ENCODE peak calls at places on chromosomes 12 and 14, in seven cellular contexts. O is OCI-LY7; X is sigmoid colon; F is lower leg skin; Q is AG10803; K is upper lobe of left lung; N is CD8-positive, alpha-beta T cell. W is an unnamed sample.

GRCh38 chr14:41606249-41607118 is at the start of gene LRFN5:
- DNase-seq in X (peak; percentile 67), F (peak; percentile 19), O (no peak), Q (peak; percentile 31), N (no peak), K (no peak), W (no peak)

GRCh38 chr12:95634622-95635621 is 83.6 kb upstream of the USP44 start:
- DNase-seq in Q (no peak), F (no peak), O (no peak), N (no peak), X (no peak), K (peak; percentile 44), W (peak; percentile 42)

GRCh38 chr12:104340177-104340576 is 36.6 kb downstream of the EID3 start:
- DNase-seq in N (no peak), O (no peak), X (no peak), F (no peak), Q (no peak), K (no peak), W (no peak)

GRCh38 chr12:88946377-88946997 is 366.2 kb upstream of the KITLG start:
- DNase-seq in K (peak; percentile 50), Q (peak; percentile 98), X (no peak), F (peak; percentile 26), N (no peak), O (no peak), W (peak; percentile 43)

GRCh38 chr12:104761091-104761490 is 197.0 kb downstream of the SLC41A2 start:
- DNase-seq in N (no peak), X (no peak), F (no peak), K (no peak), Q (no peak), O (no peak), W (no peak)

GRCh38 chr12:114166360-114166759 is 200.2 kb upstream of the RBM19 start:
- DNase-seq in Q (peak; percentile 53), X (no peak), F (no peak), O (peak; percentile 14), K (peak; percentile 22), N (no peak), W (no peak)

GRCh38 chr12:96120359-96121100 is 73.6 kb upstream of the ELK3 start:
- DNase-seq in K (peak; percentile 42), X (no peak), O (no peak), N (no peak), Q (no peak), F (no peak), W (no peak)

GRCh38 chr12:119075918-119076317 is 94.6 kb downstream of the SRRM4 start:
- DNase-seq in Q (no peak), O (no peak), X (no peak), K (no peak), F (no peak), N (no peak), W (no peak)

GRCh38 chr14:59846595-59846994 is 24.0 kb downstream of the RTN1 start:
- DNase-seq in Q (no peak), X (no peak), K (no peak), F (no peak), O (no peak), N (no peak), W (no peak)

DNA sequence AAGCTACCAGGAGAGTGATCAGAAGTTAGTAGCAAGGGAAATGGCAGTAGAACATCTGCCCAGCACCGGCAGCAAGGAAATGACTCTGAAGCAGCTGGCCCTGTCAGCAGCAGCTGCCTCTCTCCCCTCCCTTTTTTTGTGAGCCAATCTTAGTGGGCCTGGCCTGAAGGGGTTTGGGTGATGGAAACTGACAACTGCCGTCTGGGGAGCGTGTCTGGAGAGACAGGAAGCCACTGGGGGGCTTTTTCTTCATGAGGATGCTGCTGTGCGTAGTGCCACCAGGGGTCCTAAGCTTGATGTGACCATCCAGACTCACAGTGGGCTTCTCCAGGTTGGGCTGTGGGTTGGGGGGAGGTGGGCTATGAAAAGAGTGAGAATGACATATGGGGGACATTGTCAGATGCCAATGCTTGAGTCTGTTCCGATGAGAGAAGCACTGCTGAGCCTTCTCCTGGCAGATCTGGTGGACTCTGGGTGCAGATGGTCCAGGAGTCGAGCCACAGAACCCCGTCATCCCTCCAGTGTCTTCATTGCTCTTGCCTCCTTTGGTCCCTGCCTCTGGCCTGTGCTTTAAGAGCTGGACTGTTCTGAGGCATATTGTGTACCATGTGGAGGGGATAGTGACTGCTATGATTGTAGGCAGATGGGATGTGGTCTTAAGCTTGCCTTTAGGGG is 87.6 kb upstream of the HIF1A start:
- DNase-seq in O (peak; percentile 86), K (no peak), X (no peak), Q (no peak), F (no peak), N (no peak), W (no peak)
- TF ChIP-seq CTCF in O (peak; percentile 73), K (no peak), X (no peak), Q (peak; percentile 7), F (no peak), N (no peak), W (peak; percentile 22)

GRCh38 chr12:69616025-69616424 is 5.3 kb upstream of the LRRC10 start:
- DNase-seq in Q (no peak), X (no peak), O (no peak), K (no peak), N (no peak), F (no peak), W (no peak)

GRCh38 chr12:69610729-69611128 is at the start of gene LRRC10:
- DNase-seq in F (no peak), O (no peak), X (no peak), N (no peak), Q (no peak), K (no peak), W (no peak)

GRCh38 chr12:69608114-69608513 is 2.6 kb downstream of the LRRC10 start:
- DNase-seq in F (no peak), K (no peak), X (no peak), O (no peak), Q (peak; percentile 10), N (no peak), W (no peak)

GRCh38 chr12:69613351-69613750 is 2.6 kb upstream of the LRRC10 start:
- DNase-seq in X (no peak), O (no peak), Q (no peak), F (no peak), N (no peak), K (no peak), W (no peak)

DNA sequence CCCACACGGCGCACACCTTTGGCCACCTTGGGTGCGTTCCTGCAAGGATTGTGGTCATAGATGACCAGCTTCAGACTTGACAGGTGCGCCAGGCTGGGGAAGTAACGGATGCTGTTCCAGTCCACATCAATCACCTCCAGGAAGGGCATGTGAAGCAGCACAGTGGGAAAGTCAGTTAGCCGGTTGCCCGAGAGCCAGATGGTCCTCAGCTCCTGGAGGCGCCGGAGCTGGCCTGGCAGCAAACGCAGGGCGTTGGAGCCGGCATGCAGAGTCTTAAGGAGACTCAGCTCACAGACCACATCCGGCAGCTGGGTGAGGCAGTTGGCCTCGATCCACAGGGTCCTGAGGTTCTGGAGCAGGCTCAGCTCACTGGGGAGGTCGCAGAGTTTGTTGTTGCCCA is 581 bp downstream of the LRRC10 start:
- DNase-seq in K (no peak), F (no peak), Q (no peak), O (no peak), N (no peak), X (no peak), W (no peak)
- H3K4me3 ChIP-seq in K (no peak overlapping the region), F (no peak overlapping the region), Q (no peak overlapping the region), O (no peak overlapping the region), N (no peak overlapping the region), X (no peak overlapping the region), W (no peak overlapping the region)

DNA sequence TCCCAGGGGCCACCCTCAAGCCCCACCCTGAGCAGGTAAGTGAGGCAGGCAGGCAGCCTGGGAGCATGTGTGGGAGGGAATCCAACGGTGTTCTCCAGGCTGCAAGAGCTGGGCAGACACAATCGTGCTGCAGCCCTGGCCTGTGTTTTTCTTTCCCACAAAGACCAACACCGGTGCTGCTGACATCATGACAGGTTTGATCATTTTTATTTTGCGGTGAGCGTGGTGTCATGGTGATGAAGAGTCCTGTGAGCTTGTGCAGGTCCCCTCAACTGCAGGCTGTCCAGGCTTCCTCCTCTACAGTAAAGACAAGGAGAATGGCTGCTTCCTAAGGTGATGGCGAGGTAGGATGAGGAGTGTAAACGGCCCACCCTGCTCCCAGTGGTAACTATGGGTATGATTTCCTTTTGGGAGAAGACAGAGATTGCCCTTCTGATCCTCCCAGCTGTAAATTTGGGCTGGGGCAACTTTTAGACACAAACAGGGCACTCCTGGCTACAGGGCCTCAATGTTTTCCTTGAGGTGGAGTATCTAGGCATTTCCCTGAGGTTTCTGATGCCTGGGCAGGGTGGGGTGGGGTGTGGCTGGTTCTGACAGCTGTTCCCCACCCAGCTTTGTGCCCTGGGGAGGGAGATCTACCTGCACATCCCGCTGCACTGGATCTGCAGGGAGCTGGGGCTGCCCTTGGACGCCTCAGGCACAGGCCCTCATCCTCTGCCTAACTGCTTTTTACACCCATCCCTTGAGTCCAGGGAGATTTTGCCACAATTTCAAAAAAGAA is 109.1 kb downstream of the VCPKMT start:
- DNase-seq in F (peak; percentile 77), Q (no peak), O (peak; percentile 24), X (no peak), N (no peak), K (no peak), W (no peak)
- TF ChIP-seq CTCF in F (no peak), Q (no peak), O (peak; percentile 28), X (no peak), N (no peak), K (no peak), W (no peak)

DNA sequence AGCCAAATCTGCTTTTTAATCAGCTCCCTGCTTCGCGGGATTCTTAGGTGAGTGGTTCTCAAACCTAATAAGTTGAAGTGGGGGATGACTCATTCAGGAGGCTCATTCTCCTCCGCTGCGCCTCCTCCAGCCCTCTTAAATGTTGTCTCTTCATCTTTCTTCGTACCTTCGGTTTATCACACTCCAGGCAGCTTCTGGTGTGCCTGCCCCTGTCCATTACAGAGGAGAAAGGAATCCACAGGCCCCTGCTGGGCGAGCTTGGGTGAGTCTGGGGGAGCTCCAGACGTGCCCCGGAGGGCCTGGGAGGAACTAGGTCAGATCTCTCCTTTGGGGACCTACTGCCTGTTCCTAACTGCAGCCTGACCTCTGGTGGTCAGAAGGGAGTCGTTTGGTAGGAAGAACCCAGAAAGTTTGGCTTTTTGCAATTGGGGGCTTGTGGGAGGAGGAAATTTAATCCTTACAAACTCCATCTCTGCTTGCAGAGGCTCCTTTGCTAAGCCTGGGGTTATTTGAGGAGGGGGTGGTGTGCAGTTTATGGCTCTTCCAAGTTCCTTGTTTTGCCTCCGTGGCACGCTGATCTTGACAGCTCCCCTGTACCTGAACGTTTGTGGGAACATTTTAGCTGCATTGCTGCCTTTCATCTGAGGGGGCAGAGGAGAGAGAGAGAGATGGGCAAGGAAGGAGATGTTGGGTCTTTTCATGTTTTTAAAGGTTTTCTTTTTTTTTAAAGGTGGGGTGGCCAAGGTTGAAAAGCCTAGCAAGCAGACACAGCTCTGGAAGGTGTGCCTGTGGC is 84.1 kb upstream of the GNG2 start:
- DNase-seq in N (no peak), K (no peak), O (peak; percentile 59), F (peak; percentile 26), X (peak; percentile 75), Q (peak; percentile 76), W (peak; percentile 29)
- H3K4me3 ChIP-seq in N (no peak overlapping the region), K (no peak overlapping the region), O (no peak overlapping the region), F (no peak overlapping the region), X (no peak overlapping the region), Q (no peak overlapping the region), W (no peak overlapping the region)

GRCh38 chr14:69090187-69090789 is 62.6 kb downstream of the DCAF5 start:
- DNase-seq in K (peak; percentile 46), O (peak; percentile 33), N (no peak), X (no peak), F (no peak), Q (peak; percentile 34), W (no peak)
- TF ChIP-seq CTCF in K (peak; percentile 53), O (peak; percentile 82), N (peak; percentile 56), X (peak; percentile 61), F (no peak), Q (peak; percentile 77), W (peak; percentile 90)

W was measured in retinal pigment epithelial cell.